ENCODE peak calls at places on chromosomes 11 and 22, in five cellular contexts. E, X, N, U and W are unnamed samples.

GRCh38 chr22:28986366-28986765 is 75.3 kb downstream of the C22orf31 start:
- DNase-seq in E (no peak), X (no peak), N (no peak), U (no peak), W (no peak)

GRCh38 chr11:78397398-78397797 is 20.2 kb downstream of the GAB2 start:
- DNase-seq in E (peak), X (no peak), N (no peak), U (no peak), W (no peak)

GRCh38 chr11:20070459-20070858 is 89.8 kb downstream of the DBX1 start:
- DNase-seq in E (no peak), X (no peak), N (no peak), U (no peak), W (no peak)

GRCh38 chr22:41998361-41999261 is at the start of gene WBP2NL:
- DNase-seq in E (peak), X (peak), N (no peak), U (peak), W (peak)

GRCh38 chr11:23112987-23113886 is 253.0 kb upstream of the CCDC179 start:
- DNase-seq in E (no peak), X (no peak), N (no peak), U (no peak), W (no peak)

GRCh38 chr11:47161134-47161854 is 15.4 kb downstream of the ARFGAP2 start:
- DNase-seq in E (peak), X (peak), N (peak), U (no peak), W (no peak)

GRCh38 chr22:19764636-19765476 is 4.3 kb downstream of the TBX1 start:
- DNase-seq in E (no peak), X (no peak), N (no peak), U (no peak), W (no peak)

GRCh38 chr22:48428556-48429371 is 1398.9 kb downstream of the BRD1 start:
- DNase-seq in E (no peak), X (no peak), N (no peak), U (no peak), W (no peak)

GRCh38 chr11:30091246-30091645 is 74.4 kb upstream of the KCNA4 start:
- DNase-seq in E (no peak), X (no peak), N (no peak), U (no peak), W (no peak)

GRCh38 chr22:33116846-33117547 is 58.8 kb upstream of the SYN3 start:
- DNase-seq in E (no peak), X (no peak), N (no peak), U (no peak), W (no peak)

GRCh38 chr11:131530411-131530810 is 160.0 kb downstream of the NTM start:
- DNase-seq in E (no peak), X (peak), N (no peak), U (no peak), W (no peak)

GRCh38 chr11:112085822-112086421 is 634 bp downstream of the TIMM8B start:
- DNase-seq in E (peak), X (peak), N (no peak), U (no peak), W (no peak)

GRCh38 chr11:7383406-7383805 is 101.9 kb upstream of the OLFML1 start:
- DNase-seq in E (no peak), X (no peak), N (no peak), U (no peak), W (no peak)

GRCh38 chr22:49230194-49230577 is 597.5 kb downstream of the BRD1 start:
- DNase-seq in E (no peak), X (no peak), N (no peak), U (no peak), W (no peak)

GRCh38 chr11:103338621-103339484 is 229.6 kb downstream of the DYNC2H1 start:
- DNase-seq in E (no peak), X (no peak), N (no peak), U (no peak), W (no peak)

GRCh38 chr11:45383229-45383628 is 97.1 kb upstream of the SYT13 start:
- DNase-seq in E (no peak), X (peak), N (no peak), U (no peak), W (no peak)

GRCh38 chr11:114160884-114161283 is 101.4 kb downstream of the ZBTB16 start:
- DNase-seq in E (no peak), X (no peak), N (no peak), U (no peak), W (no peak)

GRCh38 chr22:43081968-43082367 is 7.2 kb downstream of the TTLL1 start:
- DNase-seq in E (no peak), X (no peak), N (no peak), U (no peak), W (no peak)

GRCh38 chr11:83971063-83971462 is 684.9 kb upstream of the CCDC90B start:
- DNase-seq in E (no peak), X (no peak), N (no peak), U (no peak), W (no peak)

GRCh38 chr11:40302669-40303068 is 1156.8 kb downstream of the LRRC4C start:
- DNase-seq in E (no peak), X (no peak), N (no peak), U (no peak), W (no peak)

GRCh38 chr11:69912911-69913451 is 93.8 kb upstream of the FGF3 start:
- DNase-seq in E (no peak), X (peak), N (no peak), U (no peak), W (no peak)

GRCh38 chr11:63937713-63938480 is 905 bp upstream of the NAA40 start:
- DNase-seq in E (peak), X (no peak), N (peak), U (no peak), W (no peak)

GRCh38 chr11:33920838-33921613 is 29.1 kb upstream of the LMO2 start:
- DNase-seq in E (peak), X (no peak), N (no peak), U (no peak), W (no peak)

GRCh38 chr11:133403900-133404299 is 128.4 kb downstream of the OPCML start:
- DNase-seq in E (no peak), X (no peak), N (no peak), U (no peak), W (no peak)

GRCh38 chr11:48116437-48116836 is 100.2 kb upstream of the OR4B1 start:
- DNase-seq in E (no peak), X (no peak), N (no peak), U (no peak), W (no peak)

GRCh38 chr22:45009881-45010531 is at the start of gene PHF21B:
- DNase-seq in E (peak), X (peak), N (peak), U (no peak), W (no peak)

GRCh38 chr22:35894464-35894878 is 134.2 kb downstream of the RBFOX2 start:
- DNase-seq in E (no peak), X (no peak), N (no peak), U (no peak), W (peak)

GRCh38 chr22:27461470-27461869 is 340.1 kb downstream of the MN1 start:
- DNase-seq in E (no peak), X (no peak), N (peak), U (no peak), W (peak)

GRCh38 chr11:19076744-19077589 is 16.4 kb upstream of the MRGPRX2 start:
- DNase-seq in E (peak), X (peak), N (no peak), U (peak), W (no peak)

GRCh38 chr22:29359469-29359868 is 28.9 kb downstream of the AP1B1 start:
- DNase-seq in E (no peak), X (no peak), N (peak), U (no peak), W (no peak)

GRCh38 chr11:19199766-19200165 is 2.0 kb downstream of the CSRP3 start:
- DNase-seq in E (no peak), X (no peak), N (no peak), U (no peak), W (no peak)

GRCh38 chr11:45025716-45026492 is 75.2 kb upstream of the TP53I11 start:
- DNase-seq in E (no peak), X (peak), N (no peak), U (no peak), W (no peak)

GRCh38 chr11:129141748-129142475 is 50.2 kb downstream of the ARHGAP32 start:
- DNase-seq in E (no peak), X (no peak), N (no peak), U (no peak), W (no peak)